ENCODE peak calls at places on chromosome 12, in four cellular contexts. T is NCI-H1092 treated with DMSO at 0.1 percent for 48 hours, M is erythroblast, V is WTC11. S is an unnamed sample.

GRCh38 chr12:96303656-96304055 is 96.6 kb downstream of the CDK17 start:
- DNase-seq in T (no peak), V (no peak), M (peak; percentile 40), S (no peak)

GRCh38 chr12:89839427-89839826 is 130.8 kb upstream of the ATP2B1 start:
- DNase-seq in T (no peak), M (no peak), V (no peak), S (no peak)

GRCh38 chr12:12693111-12693671 is 2.8 kb downstream of the GPR19 start:
- DNase-seq in M (no peak), V (no peak), T (no peak), S (no peak)

GRCh38 chr12:51382173-51382572 is 9.0 kb downstream of the GALNT6 start:
- DNase-seq in V (no peak), M (no peak), T (no peak), S (no peak)

GRCh38 chr12:21296751-21297406 is 37.8 kb downstream of the SLCO1A2 start:
- DNase-seq in V (no peak), M (peak; percentile 15), T (no peak), S (peak; percentile 43)

GRCh38 chr12:8482446-8483080 is 26.8 kb downstream of the CLEC6A start:
- DNase-seq in V (no peak), M (no peak), T (no peak), S (no peak)

GRCh38 chr12:54390176-54390667 is 5.7 kb upstream of the ZNF385A start:
- DNase-seq in T (no peak), V (peak; percentile 29), M (no peak), S (no peak)

GRCh38 chr12:34396006-34396860 is 373.9 kb downstream of the ALG10 start:
- DNase-seq in M (no peak), T (no peak), V (no peak), S (no peak)

GRCh38 chr12:121033625-121034349 is 5.3 kb downstream of the OASL start:
- DNase-seq in V (no peak), M (no peak), T (no peak), S (peak; percentile 50)

GRCh38 chr12:26122681-26123481 is 2.0 kb downstream of the BHLHE41 start:
- DNase-seq in V (peak; percentile 57), M (peak; percentile 47), T (peak; percentile 27), S (peak; percentile 84)

GRCh38 chr12:31519525-31519924 is 71.4 kb downstream of the DENND5B start:
- DNase-seq in M (no peak), V (no peak), T (no peak), S (no peak)

GRCh38 chr12:113413488-113413939 is 8.7 kb upstream of the SDSL start:
- DNase-seq in T (no peak), V (no peak), M (no peak), S (no peak)

GRCh38 chr12:9253464-9253863 is 45.3 kb upstream of the PZP start:
- DNase-seq in T (no peak), M (no peak), V (no peak), S (no peak)

GRCh38 chr12:99009654-99010296 is 364.7 kb downstream of the APAF1 start:
- DNase-seq in T (no peak), M (no peak), V (no peak), S (no peak)